ENCODE peak calls at places on chromosome 21, in seven cellular contexts. Y, K, P, J, R, D and L are unnamed samples.

GRCh38 chr21:32350211-32350980 is 42.4 kb downstream of the URB1 start:
- DNase-seq in P (no peak), R (no peak), K (no peak), J (no peak), Y (no peak), D (no peak), L (no peak)

GRCh38 chr21:31566061-31566460 is 93.4 kb upstream of the SOD1 start:
- DNase-seq in P (peak; percentile 38), K (no peak), D (no peak), R (no peak), J (no peak), Y (no peak), L (no peak)

GRCh38 chr21:42421018-42421793 is 17.5 kb downstream of the UBASH3A start:
- DNase-seq in Y (no peak), P (no peak), K (no peak), D (no peak), J (no peak), R (no peak), L (no peak)

GRCh38 chr21:28127390-28127789 is 865.3 kb downstream of the LTN1 start:
- DNase-seq in K (no peak), J (no peak), Y (no peak), P (no peak), R (no peak), D (peak; percentile 7), L (no peak)

GRCh38 chr21:37710555-37711293 is 205.5 kb downstream of the KCNJ6 start:
- DNase-seq in J (no peak), Y (no peak), P (peak; percentile 43), D (peak; percentile 68), K (no peak), R (no peak), L (no peak)

GRCh38 chr21:36730291-36731281 is 31.7 kb downstream of the SIM2 start:
- DNase-seq in K (no peak), R (no peak), J (no peak), P (no peak), D (no peak), Y (no peak), L (no peak)

GRCh38 chr21:36716387-36716786 is 17.5 kb downstream of the SIM2 start:
- DNase-seq in R (no peak), K (no peak), D (no peak), J (no peak), P (no peak), Y (no peak), L (no peak)

GRCh38 chr21:35559128-35559831 is 501.0 kb downstream of the SETD4 start:
- DNase-seq in J (no peak), K (no peak), Y (no peak), D (peak; percentile 95), R (no peak), P (no peak), L (no peak)

GRCh38 chr21:31943586-31943985 is 70.8 kb downstream of the HUNK start:
- DNase-seq in Y (no peak), J (no peak), R (no peak), P (no peak), K (no peak), D (no peak), L (no peak)

GRCh38 chr21:26835027-26835713 is 10.0 kb downstream of the ADAMTS1 start:
- DNase-seq in D (peak; percentile 85), P (peak; percentile 71), K (no peak), J (no peak), Y (no peak), R (no peak), L (peak; percentile 77)

GRCh38 chr21:27581168-27581567 is 614.3 kb upstream of the ADAMTS5 start:
- DNase-seq in K (no peak), R (no peak), Y (no peak), J (no peak), P (peak; percentile 71), D (peak; percentile 63), L (no peak)

GRCh38 chr21:28633803-28634572 is 358.7 kb downstream of the LTN1 start:
- DNase-seq in K (no peak), Y (no peak), P (peak; percentile 91), R (no peak), J (peak; percentile 45), D (peak; percentile 95), L (peak; percentile 79)

GRCh38 chr21:28421716-28422480 is 570.8 kb downstream of the LTN1 start:
- DNase-seq in J (peak; percentile 36), D (peak; percentile 78), P (peak; percentile 58), R (no peak), K (no peak), Y (no peak), L (no peak)

GRCh38 chr21:24259241-24259640 is 1348.0 kb downstream of the MRPL39 start:
- DNase-seq in R (no peak), P (peak; percentile 64), Y (no peak), K (no peak), J (no peak), D (peak; percentile 83), L (no peak)

GRCh38 chr21:41961282-41961701 is 7.5 kb upstream of the C2CD2 start:
- DNase-seq in D (peak; percentile 90), Y (no peak), J (no peak), K (no peak), R (no peak), P (peak; percentile 99), L (peak; percentile 78)

GRCh38 chr21:30942192-30942591 is 60.8 kb upstream of the KRTAP11-1 start:
- DNase-seq in K (no peak), R (no peak), D (no peak), J (no peak), Y (no peak), P (no peak), L (no peak)

GRCh38 chr21:14916676-14917141 is 148.1 kb downstream of the NRIP1 start:
- DNase-seq in P (peak; percentile 91), D (peak; percentile 66), Y (peak; percentile 81), R (no peak), K (no peak), J (no peak), L (no peak)

GRCh38 chr21:29025328-29025713 is 853 bp downstream of the USP16 start:
- DNase-seq in K (no peak), D (peak; percentile 22), Y (no peak), R (no peak), J (no peak), P (peak; percentile 39), L (no peak)

GRCh38 chr21:35782667-35783066 is 277.7 kb downstream of the SETD4 start:
- DNase-seq in K (no peak), Y (no peak), J (no peak), P (no peak), R (no peak), D (no peak), L (no peak)

GRCh38 chr21:29233611-29234540 is 64.8 kb upstream of the BACH1 start:
- DNase-seq in D (no peak), P (no peak), J (no peak), K (peak; percentile 92), R (no peak), Y (no peak), L (no peak)

GRCh38 chr21:37461494-37461893 is 94.9 kb downstream of the DYRK1A start:
- DNase-seq in K (no peak), D (peak; percentile 33), R (no peak), P (no peak), Y (no peak), J (no peak), L (no peak)

GRCh38 chr21:42439284-42440186 is 35.8 kb downstream of the UBASH3A start:
- DNase-seq in P (no peak), R (no peak), K (no peak), Y (no peak), D (no peak), J (no peak), L (no peak)

GRCh38 chr21:15343066-15343465 is 278.3 kb upstream of the NRIP1 start:
- DNase-seq in K (no peak), Y (no peak), P (no peak), D (no peak), J (no peak), R (no peak), L (no peak)

GRCh38 chr21:16573581-16573980 is 843.8 kb downstream of the USP25 start:
- DNase-seq in D (peak; percentile 76), Y (no peak), P (no peak), K (no peak), J (no peak), R (no peak), L (peak; percentile 23)

GRCh38 chr21:31293986-31294385 is 50.1 kb downstream of the TIAM1 start:
- DNase-seq in P (peak; percentile 85), Y (no peak), D (peak; percentile 94), K (no peak), J (no peak), R (peak; percentile 21), L (peak; percentile 86)

GRCh38 chr21:29477941-29478340 is 179.2 kb downstream of the BACH1 start:
- DNase-seq in R (no peak), D (peak; percentile 71), P (peak; percentile 29), Y (no peak), J (no peak), K (no peak), L (peak; percentile 66)

GRCh38 chr21:38448619-38449186 is 49.6 kb downstream of the ERG start:
- DNase-seq in P (no peak), D (no peak), J (no peak), R (no peak), Y (no peak), K (peak; percentile 85), L (no peak)

GRCh38 chr21:43375006-43375826 is 51.7 kb downstream of the SIK1 start:
- DNase-seq in K (no peak), J (no peak), R (no peak), Y (no peak), D (no peak), P (no peak), L (no peak)

GRCh38 chr21:32083175-32083574 is 195.7 kb downstream of the MIS18A start:
- DNase-seq in D (peak; percentile 3), R (no peak), Y (no peak), P (no peak), J (no peak), K (no peak), L (peak; percentile 25)

GRCh38 chr21:28605138-28605537 is 387.5 kb downstream of the LTN1 start:
- DNase-seq in J (no peak), Y (no peak), D (no peak), R (no peak), P (no peak), K (no peak), L (no peak)

GRCh38 chr21:39869141-39869818 is 2.0 kb downstream of the PCP4 start:
- DNase-seq in P (no peak), D (no peak), J (no peak), Y (no peak), K (no peak), R (no peak), L (no peak)
- H3K9me3 ChIP-seq in P (no peaks in the 10 kb centered on the region), D (peaks cover 24% of the 10 kb centered on the region), J (no peaks in the 10 kb centered on the region), Y (peaks cover 3% of the 10 kb centered on the region), K (no peaks in the 10 kb centered on the region), R (no peaks in the 10 kb centered on the region), L (no peaks in the 10 kb centered on the region)

GRCh38 chr21:40453183-40453582 is 393.8 kb downstream of the DSCAM start:
- DNase-seq in K (no peak), D (no peak), P (no peak), R (no peak), Y (no peak), J (no peak), L (no peak)
- H3K9me3 ChIP-seq in K (no peaks in the 10 kb centered on the region), D (peaks cover 3% of the 10 kb centered on the region), P (peaks cover 4% of the 10 kb centered on the region), R (no peaks in the 10 kb centered on the region), Y (peaks cover 3% of the 10 kb centered on the region), J (no peaks in the 10 kb centered on the region), L (no peaks in the 10 kb centered on the region)

GRCh38 chr21:21309510-21309909 is 311.3 kb downstream of the NCAM2 start:
- DNase-seq in P (no peak), Y (no peak), J (no peak), K (no peak), D (no peak), R (no peak), L (no peak)
- H3K9me3 ChIP-seq in P (no peaks in the 10 kb centered on the region), Y (no peaks in the 10 kb centered on the region), J (no peaks in the 10 kb centered on the region), K (no peaks in the 10 kb centered on the region), D (no peaks in the 10 kb centered on the region), R (no peaks in the 10 kb centered on the region), L (no peaks in the 10 kb centered on the region)

GRCh38 chr21:33368576-33368975 is 34.6 kb upstream of the IFNGR2 start:
- DNase-seq in R (no peak), Y (no peak), P (no peak), D (no peak), K (no peak), J (no peak), L (no peak)
- H3K9me3 ChIP-seq in R (no peaks in the 10 kb centered on the region), Y (peaks cover 23% of the 10 kb centered on the region), P (peaks cover 20% of the 10 kb centered on the region), D (peaks cover 28% of the 10 kb centered on the region), K (peaks cover 26% of the 10 kb centered on the region), J (no peaks in the 10 kb centered on the region), L (peaks cover 14% of the 10 kb centered on the region)